ENCODE peak calls at places on chromosomes 4 and X, in six cellular contexts. O is kidney tubule cell, P is right atrium auricular region, U is retina, H is T-helper 9 cell, G is nephron progenitor cell. C is an unnamed sample.

GRCh38 chrX:37383313-37383712 is 34.1 kb downstream of the PRRG1 start:
- DNase-seq in O (no peak), P (no peak), U (no peak), H (no peak), G (no peak), C (no peak)

GRCh38 chr4:71711044-71711984 is 72.6 kb downstream of the GC start:
- DNase-seq in O (no peak), P (no peak), U (no peak), H (no peak), G (no peak), C (no peak)

GRCh38 chr4:156931267-156931666 is 40.3 kb downstream of the PDGFC start:
- DNase-seq in O (peak; percentile 86), P (no peak), U (no peak), H (no peak), G (no peak), C (no peak)

GRCh38 chr4:24395937-24396336 is 188.4 kb downstream of the DHX15 start:
- DNase-seq in O (peak; percentile 9), P (no peak), U (no peak), H (no peak), G (no peak), C (no peak)

GRCh38 chr4:139144161-139144859 is 32.7 kb downstream of the ELF2 start:
- DNase-seq in O (peak; percentile 79), P (peak; percentile 66), U (no peak), H (no peak), G (peak; percentile 18), C (peak; percentile 43)

GRCh38 chrX:14920196-14920595 is 47.0 kb downstream of the MOSPD2 start:
- DNase-seq in O (no peak), P (no peak), U (no peak), H (no peak), G (no peak), C (no peak)

GRCh38 chr4:94412019-94413017 is 39.4 kb upstream of the PDLIM5 start:
- DNase-seq in O (peak; percentile 46), P (no peak), U (no peak), H (no peak), G (no peak), C (no peak)

GRCh38 chrX:24241822-24242648 is 71.8 kb downstream of the SUPT20HL2 start:
- DNase-seq in O (peak; percentile 38), P (no peak), U (peak; percentile 20), H (no peak), G (peak; percentile 10), C (peak; percentile 49)

GRCh38 chr4:113637363-113637762 is 124.2 kb downstream of the CAMK2D start:
- DNase-seq in O (no peak), P (no peak), U (no peak), H (no peak), G (no peak), C (no peak)

GRCh38 chr4:77695769-77696168 is 90.1 kb downstream of the CXCL13 start:
- DNase-seq in O (peak; percentile 91), P (no peak), U (no peak), H (no peak), G (no peak), C (no peak)

GRCh38 chr4:102734591-102735385 is 26.0 kb downstream of the MANBA start:
- DNase-seq in O (peak; percentile 80), P (no peak), U (no peak), H (no peak), G (no peak), C (no peak)

GRCh38 chr4:183876268-183876934 is 28.7 kb upstream of the STOX2 start:
- DNase-seq in O (peak; percentile 95), P (peak; percentile 84), U (no peak), H (no peak), G (no peak), C (no peak)

GRCh38 chr4:153110739-153111138 is 93.5 kb upstream of the TRIM2 start:
- DNase-seq in O (peak; percentile 82), P (no peak), U (no peak), H (no peak), G (no peak), C (no peak)

GRCh38 chr4:23969635-23970034 is 79.8 kb upstream of the PPARGC1A start:
- DNase-seq in O (no peak), P (no peak), U (no peak), H (no peak), G (no peak), C (no peak)

GRCh38 chr4:154946113-154946512 is 165.0 kb downstream of the RBM46 start:
- DNase-seq in O (no peak), P (no peak), U (no peak), H (no peak), G (no peak), C (no peak)

GRCh38 chr4:159283697-159284492 is 181.0 kb downstream of the RAPGEF2 start:
- DNase-seq in O (peak; percentile 83), P (no peak), U (no peak), H (no peak), G (no peak), C (no peak)

GRCh38 chrX:148611993-148612392 is 111.6 kb downstream of the AFF2 start:
- DNase-seq in O (no peak), P (no peak), U (no peak), H (no peak), G (no peak), C (no peak)

GRCh38 chrX:23626651-23627050 is 40.6 kb upstream of the PRDX4 start:
- DNase-seq in O (no peak), P (no peak), U (no peak), H (no peak), G (no peak), C (no peak)

GRCh38 chrX:51361251-51361650 is 28.6 kb downstream of the NUDT10 start:
- DNase-seq in O (no peak), P (no peak), U (no peak), H (no peak), G (no peak), C (peak; percentile 51)

GRCh38 chr4:96833831-96834230 is 993.9 kb downstream of the PDHA2 start:
- DNase-seq in O (no peak), P (no peak), U (no peak), H (no peak), G (no peak), C (no peak)

GRCh38 chr4:67928547-67928946 is 34.7 kb downstream of the TMPRSS11A start:
- DNase-seq in O (peak; percentile 64), P (no peak), U (no peak), H (no peak), G (no peak), C (peak; percentile 16)

GRCh38 chr4:82425478-82425877 is 4.8 kb downstream of the HNRNPDL start:
- DNase-seq in O (no peak), P (no peak), U (no peak), H (no peak), G (no peak), C (no peak)

GRCh38 chr4:153418581-153418980 is 47.6 kb upstream of the TMEM131L start:
- DNase-seq in O (no peak), P (no peak), U (no peak), H (no peak), G (no peak), C (no peak)

GRCh38 chr4:82753725-82754410 is 44.7 kb downstream of the SCD5 start:
- DNase-seq in O (no peak), P (peak; percentile 82), U (peak; percentile 33), H (no peak), G (no peak), C (no peak)

GRCh38 chr4:37827030-37827705 is 682 bp downstream of the PGM2 start:
- DNase-seq in O (peak; percentile 67), P (no peak), U (no peak), H (no peak), G (no peak), C (no peak)

GRCh38 chr4:138275946-138276621 is 33.9 kb upstream of the SLC7A11 start:
- DNase-seq in O (peak; percentile 64), P (no peak), U (no peak), H (no peak), G (no peak), C (no peak)

GRCh38 chrX:76148011-76148665 is 24.7 kb upstream of the PBDC1 start:
- DNase-seq in O (peak; percentile 74), P (no peak), U (no peak), H (no peak), G (no peak), C (no peak)

GRCh38 chr4:107183155-107183774 is 147.2 kb upstream of the DKK2 start:
- DNase-seq in O (peak; percentile 67), P (no peak), U (peak; percentile 49), H (no peak), G (peak; percentile 36), C (peak; percentile 72)

GRCh38 chrX:136710324-136710951 is 62.5 kb downstream of the CD40LG start:
- DNase-seq in O (peak; percentile 72), P (no peak), U (no peak), H (no peak), G (no peak), C (no peak)

GRCh38 chr4:173516621-173517612 is 13.1 kb downstream of the HAND2 start:
- DNase-seq in O (no peak), P (no peak), U (peak; percentile 78), H (no peak), G (peak; percentile 52), C (peak; percentile 81)

GRCh38 chr4:23822181-23822580 is 67.7 kb downstream of the PPARGC1A start:
- DNase-seq in O (peak; percentile 46), P (no peak), U (no peak), H (no peak), G (no peak), C (no peak)

GRCh38 chr4:39020130-39020529 is 12.1 kb downstream of the TMEM156 start:
- DNase-seq in O (no peak), P (no peak), U (no peak), H (no peak), G (no peak), C (no peak)

GRCh38 chr4:40992472-40993298 is 221.7 kb downstream of the APBB2 start:
- DNase-seq in O (peak; percentile 86), P (no peak), U (no peak), H (no peak), G (no peak), C (no peak)

GRCh38 chrX:41594634-41595033 is 94.1 kb upstream of the GPR34 start:
- DNase-seq in O (no peak), P (no peak), U (no peak), H (no peak), G (no peak), C (no peak)

GRCh38 chr4:144583658-144584057 is 62.3 kb upstream of the HHIP start:
- DNase-seq in O (peak; percentile 83), P (no peak), U (no peak), H (no peak), G (no peak), C (no peak)

GRCh38 chrX:131746491-131746968 is 202.7 kb downstream of the OR13H1 start:
- DNase-seq in O (peak; percentile 80), P (peak; percentile 86), U (peak; percentile 94), H (peak; percentile 80), G (no peak), C (no peak)

GRCh38 chrX:115284877-115285276 is 4.6 kb upstream of the LUZP4 start:
- DNase-seq in O (no peak), P (no peak), U (no peak), H (no peak), G (no peak), C (no peak)